ENCODE peak calls at places on chromosomes 3 and 15, in ten cellular contexts. J, R, H, S, P, G, O, Z, X and V are unnamed samples.

GRCh38 chr3:64267774-64268604 is 42.7 kb upstream of the PRICKLE2 start:
- DNase-seq in J (no peak), R (peak), H (no peak), S (peak), P (no peak), G (peak), O (no peak), Z (no peak), X (no peak), V (no peak)

GRCh38 chr3:29718661-29719065 is 437.8 kb downstream of the RBMS3 start:
- DNase-seq in J (no peak), R (peak), H (no peak), S (peak), P (peak), G (peak), O (peak), Z (no peak), X (no peak), V (no peak)

GRCh38 chr15:100570282-100570681 is 31.7 kb downstream of the LINS1 start:
- DNase-seq in J (no peak), R (no peak), H (no peak), S (peak), P (no peak), G (peak), O (no peak), Z (no peak), X (no peak), V (no peak)

GRCh38 chr3:56870436-56870835 is 68.7 kb upstream of the ARHGEF3 start:
- DNase-seq in J (no peak), R (no peak), H (no peak), S (no peak), P (no peak), G (no peak), O (peak), Z (no peak), X (no peak), V (no peak)

GRCh38 chr15:99439524-99439835 is 126.3 kb upstream of the MEF2A start:
- DNase-seq in J (no peak), R (no peak), H (no peak), S (no peak), P (no peak), G (no peak), O (no peak), Z (no peak), X (no peak), V (no peak)

GRCh38 chr3:66177026-66177425 is 43.8 kb upstream of the SLC25A26 start:
- DNase-seq in J (no peak), R (no peak), H (no peak), S (no peak), P (no peak), G (no peak), O (no peak), Z (no peak), X (no peak), V (no peak)

GRCh38 chr3:77256584-77257488 is 216.9 kb downstream of the ROBO2 start:
- DNase-seq in J (no peak), R (no peak), H (no peak), S (no peak), P (no peak), G (no peak), O (no peak), Z (no peak), X (no peak), V (no peak)

GRCh38 chr3:102053375-102053989 is 204.2 kb downstream of the NFKBIZ start:
- DNase-seq in J (no peak), R (peak), H (no peak), S (peak), P (peak), G (no peak), O (peak), Z (no peak), X (no peak), V (no peak)

GRCh38 chr3:59240856-59241255 is 191.0 kb upstream of the CFAP20DC start:
- DNase-seq in J (no peak), R (no peak), H (no peak), S (no peak), P (no peak), G (no peak), O (peak), Z (no peak), X (no peak), V (no peak)

GRCh38 chr3:117407317-117407716 is 697.7 kb downstream of the TUSC7 start:
- DNase-seq in J (no peak), R (peak), H (no peak), S (peak), P (peak), G (peak), O (peak), Z (no peak), X (peak), V (no peak)

GRCh38 chr15:80991446-80991845 is 1.8 kb upstream of the MESD start:
- DNase-seq in J (no peak), R (peak), H (no peak), S (peak), P (no peak), G (no peak), O (peak), Z (no peak), X (peak), V (peak)

GRCh38 chr3:156642750-156643728 is 31.4 kb upstream of the TIPARP start:
- DNase-seq in J (no peak), R (no peak), H (no peak), S (peak), P (no peak), G (no peak), O (no peak), Z (no peak), X (peak), V (no peak)

GRCh38 chr3:13335062-13335461 is 85.1 kb downstream of the NUP210 start:
- DNase-seq in J (no peak), R (no peak), H (no peak), S (no peak), P (no peak), G (no peak), O (no peak), Z (no peak), X (no peak), V (no peak)

GRCh38 chr3:128727996-128728395 is 2.0 kb downstream of the RAB7A start:
- DNase-seq in J (no peak), R (no peak), H (no peak), S (no peak), P (no peak), G (no peak), O (peak), Z (no peak), X (no peak), V (no peak)

GRCh38 chr15:40250771-40251454 is 12.1 kb downstream of the PAK6 start:
- DNase-seq in J (no peak), R (no peak), H (no peak), S (no peak), P (no peak), G (no peak), O (no peak), Z (no peak), X (no peak), V (no peak)

GRCh38 chr3:183340222-183340621 is 87.2 kb downstream of the B3GNT5 start:
- DNase-seq in J (no peak), R (no peak), H (no peak), S (no peak), P (no peak), G (no peak), O (no peak), Z (no peak), X (no peak), V (no peak)

GRCh38 chr15:57198654-57199241 is 177.6 kb upstream of the CGNL1 start:
- DNase-seq in J (no peak), R (no peak), H (no peak), S (no peak), P (peak), G (peak), O (peak), Z (no peak), X (no peak), V (no peak)

GRCh38 chr15:40660686-40661085 is 34.3 kb upstream of the RAD51 start:
- DNase-seq in J (no peak), R (no peak), H (no peak), S (no peak), P (no peak), G (no peak), O (no peak), Z (no peak), X (no peak), V (no peak)

GRCh38 chr3:66312039-66312438 is 91.2 kb downstream of the SLC25A26 start:
- DNase-seq in J (no peak), R (no peak), H (peak), S (no peak), P (no peak), G (no peak), O (no peak), Z (no peak), X (no peak), V (no peak)

GRCh38 chr3:100902572-100902971 is 90.6 kb downstream of the ABI3BP start:
- DNase-seq in J (no peak), R (no peak), H (no peak), S (no peak), P (no peak), G (no peak), O (peak), Z (no peak), X (no peak), V (no peak)

GRCh38 chr3:89250742-89251141 is 143.3 kb downstream of the EPHA3 start:
- DNase-seq in J (no peak), R (no peak), H (no peak), S (no peak), P (no peak), G (no peak), O (no peak), Z (no peak), X (no peak), V (no peak)

GRCh38 chr3:117645561-117646242 is 936.1 kb downstream of the TUSC7 start:
- DNase-seq in J (no peak), R (no peak), H (no peak), S (no peak), P (no peak), G (no peak), O (no peak), Z (no peak), X (no peak), V (no peak)

GRCh38 chr15:28919679-28920655 is 34.2 kb downstream of the APBA2 start:
- DNase-seq in J (no peak), R (no peak), H (no peak), S (no peak), P (no peak), G (no peak), O (no peak), Z (no peak), X (no peak), V (no peak)

GRCh38 chr3:44962606-44963393 is 13.2 kb downstream of the ZDHHC3 start:
- DNase-seq in J (no peak), R (no peak), H (no peak), S (no peak), P (no peak), G (no peak), O (peak), Z (no peak), X (no peak), V (no peak)

GRCh38 chr3:257826-258225 is 61.3 kb downstream of the CHL1 start:
- DNase-seq in J (no peak), R (no peak), H (no peak), S (no peak), P (no peak), G (no peak), O (no peak), Z (no peak), X (no peak), V (no peak)

GRCh38 chr3:105527538-105527937 is 160.8 kb downstream of the ALCAM start:
- DNase-seq in J (no peak), R (no peak), H (no peak), S (no peak), P (no peak), G (no peak), O (peak), Z (no peak), X (no peak), V (no peak)

GRCh38 chr3:106821801-106822200 is 555.4 kb upstream of the CCDC54 start:
- DNase-seq in J (no peak), R (no peak), H (no peak), S (no peak), P (no peak), G (no peak), O (no peak), Z (no peak), X (no peak), V (no peak)

GRCh38 chr15:96358795-96359190 is 28.3 kb downstream of the NR2F2 start:
- DNase-seq in J (no peak), R (peak), H (no peak), S (no peak), P (no peak), G (no peak), O (no peak), Z (no peak), X (no peak), V (no peak)

GRCh38 chr3:149316427-149316826 is 17.0 kb downstream of the TM4SF18 start:
- DNase-seq in J (no peak), R (no peak), H (no peak), S (no peak), P (no peak), G (no peak), O (peak), Z (no peak), X (no peak), V (no peak)

GRCh38 chr3:17384567-17385296 is 357.7 kb downstream of the TBC1D5 start:
- DNase-seq in J (no peak), R (no peak), H (no peak), S (peak), P (no peak), G (no peak), O (no peak), Z (no peak), X (peak), V (peak)

GRCh38 chr3:122247825-122248185 is 64.3 kb downstream of the CASR start:
- DNase-seq in J (no peak), R (no peak), H (no peak), S (no peak), P (no peak), G (no peak), O (no peak), Z (no peak), X (no peak), V (peak)

GRCh38 chr3:103693831-103694230 is 1259.0 kb downstream of the ZPLD1 start:
- DNase-seq in J (no peak), R (no peak), H (no peak), S (no peak), P (no peak), G (no peak), O (no peak), Z (no peak), X (no peak), V (no peak)

GRCh38 chr3:37970802-37971201 is 19.8 kb upstream of the VILL start:
- DNase-seq in J (no peak), R (no peak), H (no peak), S (no peak), P (no peak), G (no peak), O (no peak), Z (no peak), X (no peak), V (no peak)

GRCh38 chr3:43346990-43347749 is 60.8 kb downstream of the SNRK start:
- DNase-seq in J (no peak), R (no peak), H (peak), S (no peak), P (no peak), G (no peak), O (no peak), Z (no peak), X (no peak), V (no peak)

GRCh38 chr3:174122411-174122810 is 724.9 kb downstream of the NLGN1 start:
- DNase-seq in J (no peak), R (no peak), H (no peak), S (no peak), P (no peak), G (no peak), O (no peak), Z (no peak), X (no peak), V (no peak)

GRCh38 chr15:68789921-68790575 is 30.6 kb downstream of the ANP32A start:
- DNase-seq in J (no peak), R (no peak), H (no peak), S (peak), P (no peak), G (peak), O (no peak), Z (no peak), X (no peak), V (no peak)

GRCh38 chr3:114850913-114851312 is 296.2 kb downstream of the ZBTB20 start:
- DNase-seq in J (no peak), R (no peak), H (no peak), S (no peak), P (no peak), G (no peak), O (no peak), Z (no peak), X (no peak), V (no peak)

GRCh38 chr15:64149424-64150235 is 1.9 kb upstream of the SNX22 start:
- DNase-seq in J (no peak), R (no peak), H (no peak), S (no peak), P (peak), G (no peak), O (peak), Z (no peak), X (peak), V (no peak)